ENCODE peak calls at places on chromosomes 12 and 14, in ten cellular contexts. T is T1000, M is B cell, H is H9, N is right cardiac atrium, W is progenitor cell of endocrine pancreas, S is PC-3, I is A549, A is heart left ventricle, X is HTR-8/SVneo. J is an unnamed sample.

GRCh38 chr14:81401420-81402122 is 1.4 kb upstream of the STON2 start:
- DNase-seq in I (peak), W (no peak), M (no peak), T (no peak), S (peak), X (peak), N (no peak), A (no peak), H (no peak), J (no peak)

GRCh38 chr14:74251546-74252030 is 12.3 kb downstream of the VSX2 start:
- DNase-seq in H (peak), A (peak), I (peak), M (peak), S (peak), X (peak), W (peak), N (peak), T (peak), J (peak)

GRCh38 chr14:51094282-51094821 is 553 bp downstream of the TRIM9 start:
- DNase-seq in H (peak), A (no peak), W (no peak), S (no peak), I (peak), T (no peak), N (peak), X (no peak), M (no peak), J (no peak)

GRCh38 chr12:105523164-105524057 is 192.9 kb downstream of the C12orf75 start:
- DNase-seq in A (peak), M (no peak), T (no peak), S (no peak), X (peak), I (no peak), N (peak), H (no peak), W (no peak), J (no peak)

GRCh38 chr14:65170768-65171251 is 68.5 kb upstream of the MAX start:
- DNase-seq in M (peak), X (peak), T (peak), I (peak), W (no peak), N (no peak), H (peak), A (no peak), S (peak), J (no peak)

GRCh38 chr12:52912711-52913423 is 8.0 kb upstream of the KRT8 start:
- DNase-seq in H (no peak), N (no peak), T (no peak), S (no peak), A (no peak), M (no peak), X (no peak), I (no peak), W (no peak), J (no peak)

GRCh38 chr12:92469837-92470236 is 233.0 kb upstream of the PLEKHG7 start:
- DNase-seq in T (no peak), S (peak), W (no peak), M (no peak), N (peak), I (no peak), A (peak), X (no peak), H (no peak), J (no peak)

GRCh38 chr12:84599539-84599938 is 313.1 kb downstream of the SLC6A15 start:
- DNase-seq in A (no peak), T (no peak), X (no peak), M (no peak), W (no peak), I (no peak), S (peak), N (no peak), H (no peak), J (no peak)

GRCh38 chr12:69341328-69341727 is 6.9 kb upstream of the LYZ start:
- DNase-seq in S (no peak), M (no peak), X (no peak), H (no peak), I (no peak), A (no peak), T (no peak), N (peak), W (no peak), J (no peak)

GRCh38 chr12:95204141-95204866 is 13.0 kb downstream of the FGD6 start:
- DNase-seq in M (no peak), N (no peak), I (peak), A (no peak), X (peak), T (peak), H (peak), W (no peak), S (peak), J (no peak)

GRCh38 chr12:52280319-52280795 is 5.9 kb downstream of the KRT86 start:
- DNase-seq in I (peak), W (no peak), T (no peak), X (peak), H (no peak), M (no peak), A (no peak), N (no peak), S (peak), J (no peak)

GRCh38 chr14:61695695-61696527 is 598 bp downstream of the HIF1A start:
- DNase-seq in X (peak), N (peak), A (peak), W (peak), T (peak), H (peak), I (peak), S (peak), M (no peak), J (peak)

GRCh38 chr12:55978393-55978792 is 4.5 kb downstream of the RAB5B start:
- DNase-seq in W (no peak), A (no peak), H (no peak), M (no peak), I (no peak), T (no peak), N (no peak), X (no peak), S (no peak), J (no peak)

GRCh38 chr12:124162151-124163110 is 132.5 kb upstream of the RFLNA start:
- DNase-seq in M (no peak), N (no peak), A (no peak), S (peak), H (no peak), I (no peak), T (no peak), X (no peak), W (no peak), J (no peak)

GRCh38 chr12:3928538-3929220 is 55.5 kb upstream of the PARP11 start:
- DNase-seq in T (no peak), I (no peak), M (no peak), H (no peak), N (no peak), X (no peak), W (no peak), A (no peak), S (no peak), J (no peak)

GRCh38 chr12:68031881-68032739 is 42.9 kb downstream of the IFNG-AS1 start:
- DNase-seq in A (no peak), I (no peak), M (no peak), T (no peak), H (no peak), S (no peak), X (no peak), W (no peak), N (no peak), J (no peak)

J was measured in hypothalamus.